ENCODE peak calls at places on chromosomes 12 and 14, in nine cellular contexts. V is T47D, K is hepatic stellate cell, Q is fibroblast of mammary gland, A is trophoblast cell, F is A673, U is SK-N-SH, R is aorta, C is type B pancreatic cell. M is an unnamed sample.

GRCh38 chr12:102484017-102484731 is 3.8 kb upstream of the IGF1 start:
- DNase-seq in V (peak), K (peak), Q (peak), A (peak), F (peak), U (peak), R (peak), C (no peak), M (no peak)

GRCh38 chr12:2256915-2257314 is 204.1 kb downstream of the CACNA1C start:
- DNase-seq in V (no peak), K (no peak), Q (peak), A (no peak), F (peak), U (no peak), R (no peak), C (no peak), M (no peak)

GRCh38 chr12:101719566-101719965 is 19.7 kb downstream of the SYCP3 start:
- DNase-seq in V (no peak), K (no peak), Q (peak), A (no peak), F (no peak), U (no peak), R (no peak), C (no peak), M (no peak)

GRCh38 chr14:68346540-68347232 is 446.2 kb downstream of the ZFP36L1 start:
- DNase-seq in V (no peak), K (no peak), Q (no peak), A (no peak), F (no peak), U (no peak), R (no peak), C (no peak), M (no peak)

GRCh38 chr14:72962829-72963312 is 36.6 kb downstream of the DCAF4 start:
- DNase-seq in V (no peak), K (peak), Q (peak), A (no peak), F (peak), U (no peak), R (no peak), C (no peak), M (no peak)

GRCh38 chr12:17334784-17335183 is 728.8 kb upstream of the LMO3 start:
- DNase-seq in V (no peak), K (no peak), Q (no peak), A (no peak), F (no peak), U (no peak), R (no peak), C (no peak), M (no peak)

GRCh38 chr12:62957233-62957953 is 22.4 kb upstream of the PPM1H start:
- DNase-seq in V (no peak), K (no peak), Q (no peak), A (no peak), F (no peak), U (no peak), R (no peak), C (no peak), M (no peak)

GRCh38 chr12:64682572-64683277 is 72.4 kb downstream of the RASSF3 start:
- DNase-seq in V (no peak), K (no peak), Q (peak), A (no peak), F (peak), U (peak), R (peak), C (no peak), M (no peak)

GRCh38 chr12:46205293-46205692 is 63.5 kb downstream of the SLC38A1 start:
- DNase-seq in V (no peak), K (no peak), Q (peak), A (no peak), F (no peak), U (no peak), R (no peak), C (no peak), M (no peak)

GRCh38 chr12:43241971-43242370 is 310.0 kb downstream of the ADAMTS20 start:
- DNase-seq in V (no peak), K (peak), Q (peak), A (no peak), F (no peak), U (no peak), R (no peak), C (no peak), M (no peak)

GRCh38 chr12:105581420-105581819 is 250.9 kb downstream of the C12orf75 start:
- DNase-seq in V (no peak), K (no peak), Q (no peak), A (no peak), F (no peak), U (no peak), R (no peak), C (no peak), M (no peak)

GRCh38 chr14:75820761-75821160 is 159.7 kb downstream of the TTLL5 start:
- DNase-seq in V (no peak), K (no peak), Q (no peak), A (no peak), F (no peak), U (no peak), R (no peak), C (no peak), M (no peak)

M was measured in NCI-H1048.